ENCODE peak calls at places on chromosomes 1 and 21, in six cellular contexts. Y is SK-N-SH, H is prostate gland, K is K562, P is GM23338, S is stomach. W is an unnamed sample. For H3K4me1, the result is how much of the 10 kb centered on the place peaks cover.

GRCh38 chr1:39076799-39077148 is 50.6 kb downstream of the NDUFS5 start:
- DNase-seq in H (no peak), K (no peak), Y (no peak), S (no peak), P (no peak), W (no peak)

GRCh38 chr1:154768456-154769125 is 101.5 kb downstream of the KCNN3 start:
- DNase-seq in S (peak), H (no peak), P (no peak), K (no peak), Y (no peak), W (no peak)

GRCh38 chr21:16072692-16073091 is 342.9 kb downstream of the USP25 start:
- DNase-seq in P (no peak), Y (no peak), S (no peak), H (no peak), K (no peak), W (no peak)

GRCh38 chr1:172993640-172994039 is 57.1 kb downstream of the TNFSF18 start:
- DNase-seq in Y (no peak), S (no peak), K (no peak), P (no peak), H (no peak), W (no peak)

GRCh38 chr1:9385801-9386573 is 93.3 kb downstream of the SPSB1 start:
- DNase-seq in K (peak), S (no peak), P (no peak), H (no peak), Y (no peak), W (no peak)

GRCh38 chr1:192491804-192492554 is 83.6 kb upstream of the RGS1 start:
- DNase-seq in H (no peak), P (no peak), S (no peak), Y (no peak), K (no peak), W (no peak)

GRCh38 chr1:42939216-42939615 is 19.5 kb downstream of the SLC2A1 start:
- DNase-seq in S (peak), H (no peak), K (no peak), Y (no peak), P (no peak), W (no peak)

GRCh38 chr21:25910809-25911208 is 176.0 kb downstream of the GABPA start:
- DNase-seq in Y (no peak), P (no peak), H (no peak), K (no peak), S (no peak), W (no peak)

GRCh38 chr1:101002551-101002950 is 23.0 kb downstream of the DPH5 start:
- DNase-seq in P (peak), Y (no peak), H (no peak), S (no peak), K (peak), W (no peak)

GRCh38 chr1:202282017-202282335 is 59.8 kb downstream of the UBE2T start:
- DNase-seq in K (no peak), P (no peak), Y (no peak), H (no peak), S (no peak), W (no peak)

GRCh38 chr1:156887324-156887723 is 6.2 kb upstream of the PEAR1 start:
- DNase-seq in Y (peak), H (no peak), P (no peak), K (no peak), S (no peak), W (no peak)

GRCh38 chr21:39307466-39307865 is 6.0 kb downstream of the BRWD1 start:
- DNase-seq in S (no peak), P (no peak), K (no peak), Y (no peak), H (no peak), W (no peak)

GRCh38 chr1:26582836-26583460 is 53.4 kb downstream of the RPS6KA1 start:
- DNase-seq in K (no peak), H (no peak), S (no peak), Y (no peak), P (no peak), W (no peak)

GRCh38 chr1:29240400-29240837 is 4.1 kb downstream of the PTPRU start:
- DNase-seq in K (no peak), S (no peak), H (no peak), Y (peak), P (peak), W (no peak)

GRCh38 chr21:34687065-34687464 is 18.3 kb downstream of the CLIC6 start:
- DNase-seq in Y (no peak), K (no peak), P (no peak), S (no peak), H (no peak), W (no peak)

GRCh38 chr1:125065092-125065820 is 3880.5 kb downstream of the SRGAP2C start:
- DNase-seq in K (no peak), Y (no peak), H (no peak), P (no peak), S (no peak), W (no peak)

GRCh38 chr1:56330400-56331026 is 248.8 kb downstream of the PLPP3 start:
- DNase-seq in Y (no peak), K (no peak), H (no peak), P (no peak), S (no peak), W (no peak)

GRCh38 chr21:43984905-43985689 is 27.0 kb upstream of the TRAPPC10 start:
- DNase-seq in Y (peak), P (no peak), H (no peak), S (no peak), K (no peak), W (no peak)

GRCh38 chr1:30191154-30191702 is 532.2 kb downstream of the MATN1 start:
- DNase-seq in P (peak), K (peak), Y (peak), H (no peak), S (no peak), W (peak)

GRCh38 chr1:199995096-199995685 is 32.3 kb upstream of the NR5A2 start:
- DNase-seq in K (no peak), P (no peak), H (no peak), S (no peak), Y (no peak), W (no peak)

GRCh38 chr1:63928197-63929105 is 154.6 kb downstream of the ROR1 start:
- DNase-seq in H (peak), S (peak), P (no peak), Y (no peak), K (no peak), W (no peak)
- H3K27ac ChIP-seq in H (no peak), S (peak), P (no peak), Y (no peak), K (no peak), W (no peak)

GRCh38 chr1:45584351-45585109 is 689 bp downstream of the NASP start:
- DNase-seq in H (peak), S (peak), K (peak), Y (peak), P (peak), W (peak)
- TF ChIP-seq POLR2AphosphoS5 in H (peak), S (no peak), K (no peak), Y (peak), P (peak), W (peak)

GRCh38 chr1:36204347-36204909 is 19.8 kb upstream of the THRAP3 start:
- DNase-seq in K (no peak), H (peak), Y (no peak), P (no peak), S (peak), W (no peak)
- H3K4me1 ChIP-seq in K (under half), H (under half), Y (under half), P (under half), S (under half), W (half or more)

DNA sequence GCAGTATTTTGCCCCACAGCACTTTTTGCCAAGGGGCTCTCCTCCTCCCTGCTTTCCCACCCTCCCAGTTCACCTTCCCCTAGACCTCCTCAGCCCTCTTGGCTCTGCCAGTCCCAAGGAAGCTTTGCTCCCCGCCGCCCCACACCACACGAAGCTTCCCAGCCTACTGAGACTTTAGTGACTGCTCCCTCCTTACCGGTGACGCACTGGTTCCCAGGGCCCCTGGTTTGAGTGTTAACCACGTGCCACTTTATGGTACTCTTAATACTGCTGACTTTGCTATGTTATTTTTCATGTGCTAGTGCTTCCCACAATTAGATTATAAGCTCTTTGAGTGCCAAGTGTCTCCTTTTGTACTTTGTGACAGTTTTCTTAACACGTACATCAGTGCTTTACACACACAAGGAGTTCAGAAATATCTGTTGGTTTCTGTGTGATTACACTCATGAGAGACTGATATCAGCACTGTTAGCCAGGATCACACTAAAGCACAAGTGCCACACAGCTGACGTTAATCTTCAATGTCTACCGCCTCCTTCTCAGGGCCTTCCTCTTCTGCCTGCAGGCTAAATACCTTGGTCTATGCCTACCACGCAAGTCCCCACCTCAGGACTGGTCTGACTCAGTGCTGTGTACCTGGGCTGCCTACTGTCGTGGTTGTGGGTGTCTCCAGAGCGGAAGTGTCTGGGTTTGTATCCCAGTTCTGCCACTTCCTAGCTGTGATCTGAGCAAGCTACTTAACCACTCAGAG is 61.0 kb downstream of the DNTTIP2 start:
- DNase-seq in H (no peak), P (no peak), S (no peak), K (no peak), Y (no peak), W (peak)
- H3K27ac ChIP-seq in H (no peak), P (no peak), S (no peak), K (no peak), Y (peak), W (no peak)

DNA sequence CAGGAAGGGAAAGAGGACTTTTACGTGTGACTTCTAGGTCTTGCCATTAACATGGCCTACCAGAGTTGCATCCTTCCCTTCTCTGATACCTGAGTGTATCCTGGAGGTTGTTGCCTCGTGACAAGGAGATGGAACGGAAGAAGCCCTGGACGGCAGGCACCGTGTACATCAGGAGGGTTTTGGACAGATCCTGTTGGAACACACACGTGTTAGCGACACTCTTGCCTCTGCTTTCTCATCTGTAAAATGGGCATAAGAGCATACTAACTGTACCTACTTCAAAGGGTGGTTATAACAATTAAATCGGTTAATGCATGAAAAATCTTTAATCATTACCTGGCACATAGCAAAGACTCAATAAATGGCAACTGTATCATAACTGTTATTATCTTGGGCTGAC is 30.0 kb upstream of the EXOSC10 start:
- DNase-seq in P (no peak), Y (no peak), H (no peak), S (no peak), K (no peak), W (no peak)
- TF ChIP-seq POLR2AphosphoS5 in P (no peak), Y (no peak), H (no peak), S (no peak), K (no peak), W (no peak)

GRCh38 chr1:64898107-64898861 is 68.1 kb downstream of the JAK1 start:
- DNase-seq in K (peak), H (peak), Y (no peak), S (peak), P (peak), W (peak)

GRCh38 chr1:64893921-64894320 is 72.4 kb downstream of the JAK1 start:
- DNase-seq in P (no peak), Y (no peak), H (no peak), K (peak), S (no peak), W (no peak)

GRCh38 chr1:64894438-64895196 is 71.7 kb downstream of the JAK1 start:
- DNase-seq in H (no peak), Y (no peak), S (no peak), K (no peak), P (no peak), W (no peak)

GRCh38 chr1:64895500-64895899 is 70.8 kb downstream of the JAK1 start:
- DNase-seq in P (no peak), Y (no peak), H (no peak), S (no peak), K (no peak), W (no peak)

GRCh38 chr1:64896546-64896945 is 69.8 kb downstream of the JAK1 start:
- DNase-seq in S (no peak), H (no peak), P (no peak), Y (no peak), K (no peak), W (no peak)
- H3K4me1 ChIP-seq in S (under half), H (under half), P (under half), Y (half or more), K (under half), W (half or more)

GRCh38 chr1:15974855-15975254 is 1.0 kb downstream of the ZBTB17 start:
- DNase-seq in P (no peak), S (no peak), Y (no peak), K (peak), H (no peak), W (no peak)
- H3K27ac ChIP-seq in P (no peak), S (no peak), Y (peak), K (peak), H (no peak), W (peak)

GRCh38 chr1:171486048-171486519 is 754 bp downstream of the PRRC2C start:
- DNase-seq in S (peak), P (peak), K (peak), Y (no peak), H (peak), W (no peak)
- TF ChIP-seq POLR2AphosphoS5 in S (peak), P (no peak), K (no peak), Y (no peak), H (no peak), W (no peak)

DNA sequence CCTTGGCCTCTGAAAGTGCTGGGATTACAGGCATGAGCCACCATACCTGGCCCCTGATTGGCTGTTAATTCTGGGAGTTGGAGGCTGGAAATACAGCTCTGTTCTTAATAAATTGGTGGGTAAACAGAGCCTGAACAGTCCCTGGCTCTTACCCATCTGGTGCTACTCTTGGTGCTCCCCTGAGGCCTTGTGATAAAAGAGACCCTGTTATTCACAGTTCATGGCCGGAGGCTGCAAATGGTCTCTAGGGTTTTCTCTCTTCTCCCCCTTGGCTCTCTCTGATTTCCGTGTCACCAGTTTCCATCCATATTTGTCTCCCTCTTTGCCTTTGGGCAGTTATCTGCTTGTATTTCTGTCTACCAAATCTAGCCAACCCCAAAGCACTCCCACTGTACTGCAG is 17.2 kb downstream of the NFASC start:
- DNase-seq in Y (no peak), P (no peak), H (no peak), K (no peak), S (no peak), W (no peak)
- H3K4me1 ChIP-seq in Y (under half), P (under half), H (under half), K (under half), S (under half), W (half or more)

GRCh38 chr1:10556430-10557005 is 81.8 kb downstream of the PEX14 start:
- DNase-seq in H (no peak), K (peak), P (peak), S (no peak), Y (no peak), W (no peak)
- H3K27ac ChIP-seq in H (peak), K (peak), P (peak), S (no peak), Y (no peak), W (no peak)

W was measured in esophagus muscularis mucosa.